ENCODE peak calls at places on chromosomes 5 and 9, in ten cellular contexts. F is lung; U is HFFc6; N is osteocyte; L is NB4; G is suprapubic skin; M is GM12865; Q is MM.1S; K is coronary artery; Z is CD8-positive, alpha-beta T cell. Y is an unnamed sample.

GRCh38 chr9:103798620-103799019 is 295.5 kb upstream of the SMC2 start:
- DNase-seq in M (peak; percentile 70), G (no peak), Z (no peak), L (peak; percentile 26), F (no peak), N (no peak), Q (peak; percentile 81), K (no peak), U (no peak), Y (no peak)

GRCh38 chr5:7916171-7916804 is 47.3 kb downstream of the MTRR start:
- DNase-seq in N (no peak), Q (no peak), Z (no peak), F (no peak), M (no peak), K (no peak), U (peak; percentile 4), G (no peak), L (no peak), Y (no peak)

GRCh38 chr9:131407717-131408195 is 13.9 kb downstream of the PRRC2B start:
- DNase-seq in L (peak; percentile 56), G (no peak), Q (no peak), N (no peak), F (peak; percentile 56), M (no peak), K (no peak), Z (no peak), U (no peak), Y (no peak)

GRCh38 chr5:171162602-171163001 is 146.4 kb upstream of the TLX3 start:
- DNase-seq in Z (no peak), G (no peak), L (peak; percentile 47), N (no peak), M (peak; percentile 26), F (no peak), U (peak; percentile 6), Q (peak; percentile 37), K (no peak), Y (no peak)

GRCh38 chr5:103356344-103357091 is 98.0 kb downstream of the MACIR start:
- DNase-seq in N (no peak), U (no peak), G (no peak), L (no peak), F (no peak), M (peak; percentile 20), K (no peak), Z (no peak), Q (no peak), Y (no peak)

GRCh38 chr5:160508780-160509361 is 87.2 kb downstream of the PTTG1 start:
- DNase-seq in Z (peak; percentile 32), U (peak; percentile 83), K (no peak), G (no peak), N (no peak), L (peak; percentile 82), F (peak; percentile 51), M (peak; percentile 91), Q (peak; percentile 78), Y (peak; percentile 62)

GRCh38 chr9:126448136-126448535 is 121.5 kb downstream of the MVB12B start:
- DNase-seq in L (no peak), G (no peak), K (peak; percentile 22), U (no peak), N (no peak), F (no peak), Q (no peak), M (no peak), Z (no peak), Y (no peak)

GRCh38 chr5:90461303-90461702 is 13.3 kb downstream of the MBLAC2 start:
- DNase-seq in L (no peak), K (no peak), Q (no peak), G (no peak), M (no peak), F (no peak), Z (no peak), U (no peak), N (no peak), Y (no peak)

GRCh38 chr9:3516667-3517330 is 9.0 kb downstream of the RFX3 start:
- DNase-seq in F (no peak), M (no peak), K (no peak), Z (no peak), Q (no peak), L (no peak), N (no peak), G (no peak), U (no peak), Y (no peak)

DNA sequence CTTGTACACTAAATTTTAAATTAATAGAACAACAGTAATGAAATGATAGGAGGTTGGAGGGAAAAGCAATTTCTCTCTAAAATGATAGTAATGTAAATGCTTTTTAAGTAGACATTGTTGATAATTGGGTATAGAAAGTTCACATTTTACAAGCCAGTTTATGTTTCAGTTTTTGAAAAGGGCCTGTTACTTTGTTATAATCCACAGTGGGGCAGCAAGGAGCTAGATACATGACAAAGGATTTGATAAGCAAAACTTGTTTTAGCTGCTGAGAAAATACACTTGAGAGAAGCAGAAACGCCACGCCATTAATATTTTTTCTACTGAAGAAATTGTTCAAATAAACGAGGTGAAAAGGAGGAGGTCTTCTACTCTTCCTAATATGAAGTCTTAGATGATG is 30.2 kb downstream of the SREK1 start:
- DNase-seq in Z (no peak), F (no peak), K (no peak), G (no peak), M (peak; percentile 7), N (no peak), Q (no peak), L (peak; percentile 22), U (peak; percentile 19), Y (no peak)
- TF ChIP-seq CTCF in Z (no peak), F (no peak), K (no peak), G (no peak), M (peak; percentile 5), N (peak; percentile 50), Q (peak; percentile 42), L (peak; percentile 15), U (peak; percentile 53), Y (no peak)

GRCh38 chr5:141388661-141389060 is 1.2 kb downstream of the PCDHGB4 start:
- DNase-seq in Q (no peak), N (no peak), K (no peak), L (no peak), M (no peak), Z (no peak), F (no peak), U (no peak), G (no peak), Y (no peak)

GRCh38 chr5:141393267-141393666 is 834 bp downstream of the PCDHGA8 start:
- DNase-seq in N (no peak), U (no peak), Z (no peak), Q (no peak), F (no peak), G (no peak), L (no peak), K (no peak), M (no peak), Y (no peak)

GRCh38 chr5:141389153-141390042 is 1.9 kb downstream of the PCDHGB4 start:
- DNase-seq in F (no peak), Z (no peak), N (no peak), U (no peak), G (no peak), Q (no peak), K (no peak), L (no peak), M (no peak), Y (no peak)

GRCh38 chr5:141398608-141399007 is 861 bp downstream of the PCDHGB5 start:
- DNase-seq in M (no peak), U (no peak), K (no peak), Z (no peak), G (no peak), L (no peak), N (no peak), F (no peak), Q (no peak), Y (no peak)

DNA sequence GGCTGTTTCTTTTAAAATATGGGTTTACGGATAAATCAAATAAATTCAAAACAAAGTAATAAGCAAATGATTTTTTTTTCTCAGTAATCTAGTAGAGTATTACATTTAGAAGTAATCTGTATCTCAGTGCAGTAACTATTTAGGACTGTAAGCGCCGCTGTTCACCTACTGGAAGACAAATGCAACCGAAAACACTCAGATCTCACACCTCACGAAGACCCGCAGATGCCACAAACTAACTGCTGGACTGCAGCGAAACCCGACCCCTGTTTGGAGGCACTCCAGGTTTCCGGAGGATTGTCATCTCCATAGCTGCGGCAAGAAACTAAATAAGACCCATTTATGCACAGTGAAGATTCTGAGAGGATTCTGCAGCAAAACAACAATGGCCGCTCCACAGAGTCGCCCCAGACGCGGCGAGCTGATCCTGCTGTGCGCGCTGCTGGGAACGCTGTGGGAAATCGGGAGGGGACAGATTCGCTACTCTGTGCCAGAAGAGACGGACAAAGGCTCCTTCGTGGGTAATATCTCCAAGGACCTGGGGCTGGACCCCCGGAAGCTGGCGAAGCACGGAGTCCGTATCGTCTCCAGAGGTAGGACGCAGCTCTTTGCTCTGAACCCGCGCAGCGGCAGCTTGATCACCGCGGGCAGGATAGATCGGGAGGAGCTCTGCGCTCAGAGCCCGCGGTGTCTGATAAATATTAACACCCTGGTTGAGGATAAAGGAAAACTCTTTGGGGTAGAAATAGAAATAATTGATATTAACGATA is at the start of gene PCDHGA8:
- DNase-seq in G (no peak), K (no peak), Z (no peak), L (peak; percentile 29), F (no peak), Q (peak; percentile 57), U (no peak), N (no peak), M (no peak), Y (no peak)
- TF ChIP-seq CTCF in G (no peak), K (no peak), Z (no peak), L (no peak), F (no peak), Q (peak; percentile 52), U (peak; percentile 57), N (no peak), M (no peak), Y (no peak)

GRCh38 chr5:124856726-124857125 is 110.3 kb upstream of the ZNF608 start:
- DNase-seq in Q (no peak), U (no peak), L (no peak), N (no peak), F (no peak), K (no peak), M (no peak), G (no peak), Z (no peak), Y (no peak)
- TF ChIP-seq CTCF in Q (no peak), U (no peak), L (no peak), N (no peak), F (no peak), K (no peak), M (no peak), G (no peak), Z (no peak), Y (no peak)

GRCh38 chr9:127910613-127911205 is 6.1 kb downstream of the ST6GALNAC4 start:
- DNase-seq in N (no peak), G (no peak), L (no peak), M (no peak), Z (no peak), U (peak; percentile 61), F (no peak), K (no peak), Q (no peak), Y (no peak)
- TF ChIP-seq CTCF in N (peak; percentile 41), G (no peak), L (peak; percentile 16), M (no peak), Z (peak; percentile 17), U (peak; percentile 65), F (no peak), K (no peak), Q (peak; percentile 17), Y (no peak)

Y was measured in mesothelial cell of epicardium.